ENCODE peak calls at places on chromosomes 5 and 9, in four cellular contexts. O is HepG2, V is GM12878, L is K562. B is an unnamed sample.

GRCh38 chr9:82196658-82197057 is 208.1 kb downstream of the SPATA31D1 start:
- DNase-seq in V (no peak), O (no peak), L (no peak), B (no peak)

GRCh38 chr9:6268830-6269397 is 53.3 kb downstream of the IL33 start:
- DNase-seq in V (no peak), O (no peak), L (no peak), B (no peak)

GRCh38 chr9:111957856-111958631 is 61.4 kb downstream of the UGCG start:
- DNase-seq in L (no peak), V (no peak), O (no peak), B (no peak)

GRCh38 chr5:54900906-54901725 is 84.3 kb downstream of the ESM1 start:
- DNase-seq in L (no peak), V (no peak), O (no peak), B (no peak)

GRCh38 chr5:14054965-14055963 is 87.9 kb upstream of the TRIO start:
- DNase-seq in V (no peak), O (no peak), L (no peak), B (no peak)

GRCh38 chr9:97387936-97388684 is 23.8 kb upstream of the TDRD7 start:
- DNase-seq in L (no peak), O (peak; percentile 45), V (no peak), B (no peak)

GRCh38 chr5:51810592-51810991 is 427.3 kb downstream of the ISL1 start:
- DNase-seq in L (no peak), O (no peak), V (no peak), B (no peak)

GRCh38 chr5:150671509-150672236 is 10.6 kb downstream of the MYOZ3 start:
- DNase-seq in O (no peak), L (no peak), V (no peak), B (peak; percentile 67)

GRCh38 chr5:175116466-175117048 is 327.4 kb downstream of the DRD1 start:
- DNase-seq in O (no peak), L (no peak), V (no peak), B (no peak)

GRCh38 chr5:35761541-35761940 is 95.2 kb upstream of the IL7R start:
- DNase-seq in O (no peak), V (no peak), L (no peak), B (no peak)

GRCh38 chr9:125360621-125361020 is 99.0 kb downstream of the GAPVD1 start:
- DNase-seq in O (no peak), V (peak; percentile 13), L (no peak), B (no peak)

GRCh38 chr5:143435207-143435657 is 31.7 kb upstream of the NR3C1 start:
- DNase-seq in L (no peak), O (no peak), V (peak; percentile 98), B (no peak)

GRCh38 chr9:125674981-125675973 is 31.7 kb downstream of the MAPKAP1 start:
- DNase-seq in O (peak; percentile 51), L (no peak), V (no peak), B (no peak)

GRCh38 chr9:37429441-37430285 is 7.2 kb downstream of the GRHPR start:
- DNase-seq in O (no peak), V (no peak), L (no peak), B (no peak)

GRCh38 chr5:149024978-149025377 is 37.9 kb downstream of the SH3TC2 start:
- DNase-seq in O (no peak), V (no peak), L (no peak), B (no peak)

GRCh38 chr5:162372265-162372664 is 304.7 kb downstream of the GABRG2 start:
- DNase-seq in O (no peak), V (no peak), L (no peak), B (peak; percentile 19)

GRCh38 chr9:129332581-129332980 is 154.5 kb upstream of the IER5L start:
- DNase-seq in O (no peak), L (no peak), V (no peak), B (no peak)

GRCh38 chr9:37574996-37575395 is 1.2 kb downstream of the FBXO10 start:
- DNase-seq in O (no peak), V (no peak), L (no peak), B (no peak)

GRCh38 chr9:109561137-109561536 is 63.0 kb upstream of the PTPN3 start:
- DNase-seq in V (no peak), L (no peak), O (no peak), B (no peak)

GRCh38 chr5:167797933-167798332 is 493.5 kb upstream of the WWC1 start:
- DNase-seq in V (no peak), O (no peak), L (no peak), B (no peak)

GRCh38 chr9:78566948-78567675 is 270.2 kb downstream of the PSAT1 start:
- DNase-seq in O (no peak), L (no peak), V (no peak), B (no peak)

GRCh38 chr5:56384186-56384585 is 151.1 kb upstream of the ANKRD55 start:
- DNase-seq in O (no peak), V (no peak), L (no peak), B (no peak)

GRCh38 chr5:110625376-110625999 is 101.0 kb downstream of the TMEM232 start:
- DNase-seq in O (peak; percentile 9), V (no peak), L (no peak), B (no peak)

GRCh38 chr9:111276723-111277122 is 53.3 kb downstream of the OR2K2 start:
- DNase-seq in L (no peak), V (no peak), O (no peak), B (no peak)

GRCh38 chr9:128163523-128164331 is 3.7 kb downstream of the BBLN start:
- DNase-seq in V (no peak), L (no peak), O (no peak), B (no peak)

GRCh38 chr9:4258321-4259093 is 41.4 kb downstream of the GLIS3 start:
- DNase-seq in L (no peak), O (no peak), V (no peak), B (no peak)

GRCh38 chr9:82991684-82992083 is 71.3 kb downstream of the RASEF start:
- DNase-seq in O (peak; percentile 77), L (no peak), V (no peak), B (no peak)

GRCh38 chr9:134670042-134670525 is 28.5 kb downstream of the COL5A1 start:
- DNase-seq in O (no peak), L (no peak), V (no peak), B (no peak)

GRCh38 chr9:104780796-104781395 is 17.0 kb downstream of the NIPSNAP3B start:
- DNase-seq in L (no peak), O (no peak), V (no peak), B (no peak)
- TF ChIP-seq CBFB in L (no peak), O (no peak), V (no peak), B (no peak)

GRCh38 chr9:70117835-70118319 is 74.2 kb downstream of the MAMDC2 start:
- DNase-seq in O (peak; percentile 29), V (no peak), L (no peak), B (no peak)

GRCh38 chr9:70121818-70122436 is 78.3 kb downstream of the MAMDC2 start:
- DNase-seq in O (no peak), L (no peak), V (no peak), B (no peak)

GRCh38 chr9:70123695-70124094 is 80.0 kb downstream of the MAMDC2 start:
- DNase-seq in V (no peak), O (no peak), L (no peak), B (no peak)

GRCh38 chr9:70119786-70120185 is 76.1 kb downstream of the MAMDC2 start:
- DNase-seq in O (no peak), L (no peak), V (no peak), B (no peak)

DNA sequence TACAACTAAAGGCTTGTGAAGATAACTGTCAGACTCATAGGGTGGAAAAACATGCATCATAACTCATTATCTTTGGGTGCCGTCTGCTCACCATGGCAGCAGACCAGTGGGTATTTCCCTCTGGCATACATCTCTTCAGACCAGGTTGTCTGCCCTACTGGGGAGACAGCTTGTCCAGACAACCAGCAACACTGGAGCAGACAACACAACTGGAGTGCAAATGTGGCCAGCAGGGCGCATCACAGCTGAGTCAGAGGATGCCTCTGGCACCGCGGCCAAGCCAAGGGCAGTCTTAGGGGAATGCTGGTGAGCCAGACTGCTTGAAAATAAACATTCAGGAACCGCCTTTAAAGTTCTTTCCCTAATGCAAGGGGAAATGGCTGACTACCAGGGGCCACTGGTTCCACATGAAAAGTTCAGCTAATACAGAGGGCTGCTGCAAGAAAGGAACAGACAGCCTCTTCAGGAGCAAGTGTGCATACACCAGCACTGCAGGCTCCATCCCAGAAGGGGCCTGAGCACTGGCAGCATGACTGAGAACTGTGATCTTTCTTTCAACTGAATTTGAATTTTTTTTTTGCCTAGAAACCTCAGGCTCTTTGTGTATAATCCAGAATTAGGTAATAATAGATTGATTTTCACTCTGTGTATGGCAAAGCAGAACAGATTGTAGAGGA is 77.3 kb downstream of the MAMDC2 start:
- DNase-seq in L (no peak), O (no peak), V (no peak), B (peak; percentile 18)
- TF ChIP-seq NR2C2 in L (no peak), O (no peak), V (no peak), B (no peak)

DNA sequence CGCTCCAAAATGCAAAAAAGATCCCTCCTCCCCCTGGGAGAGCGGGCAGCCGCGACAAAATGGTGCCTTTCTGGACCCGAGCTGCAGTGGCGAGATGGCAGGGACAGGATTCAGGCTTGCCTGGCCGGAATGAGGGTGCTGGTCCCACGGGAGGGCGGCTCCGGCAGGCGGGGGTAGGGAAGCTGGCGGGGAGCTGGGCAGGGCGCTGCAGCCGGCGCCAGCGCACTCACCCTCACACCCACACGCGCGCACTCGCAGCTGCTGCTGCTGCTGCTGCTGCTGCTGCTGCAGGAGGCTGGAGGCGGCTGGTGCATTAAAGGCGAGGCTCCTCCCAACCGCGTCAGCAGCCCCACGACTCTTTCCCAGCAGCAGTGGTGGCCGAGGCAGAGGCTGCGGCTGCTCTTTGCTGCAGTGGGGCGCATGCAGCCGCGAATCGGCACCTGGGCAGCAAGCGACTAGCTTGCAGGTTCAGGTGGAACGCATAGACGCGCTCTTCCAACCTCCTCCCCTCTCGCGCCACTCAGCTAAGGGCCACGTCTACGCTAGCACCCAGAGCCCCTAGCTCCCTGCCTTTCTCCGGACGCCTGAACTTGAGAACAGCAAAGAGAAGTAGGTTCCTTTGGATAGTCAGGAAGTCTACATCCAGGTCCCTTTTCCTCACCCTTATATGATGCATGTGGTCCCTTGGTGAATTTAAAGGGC is at the start of gene PPP2R2B:
- DNase-seq in O (no peak), L (no peak), V (no peak), B (peak; percentile 70)
- TF ChIP-seq CBFB in O (no peak), L (no peak), V (no peak), B (peak; percentile 19)

GRCh38 chr5:103561670-103562069 is 919 bp downstream of the NUDT12 start:
- DNase-seq in L (peak; percentile 11), V (no peak), O (no peak), B (no peak)
- TF ChIP-seq NR2C2 in L (no peak), V (no peak), O (no peak), B (no peak)

GRCh38 chr9:116816484-116816883 is 129.4 kb downstream of the TRIM32 start:
- DNase-seq in V (no peak), O (no peak), L (no peak), B (no peak)
- TF ChIP-seq CBFB in V (no peak), O (no peak), L (no peak), B (no peak)